ENCODE peak calls at places on chromosomes 16 and 17, in five cellular contexts. G, B, U, H and P are unnamed samples.

GRCh38 chr17:51165680-51166197 is 472 bp upstream of the NME2 start:
- DNase-seq in U (peak; percentile 40), H (no peak), G (no peak), B (no peak), P (peak; percentile 18)

GRCh38 chr17:55443904-55444303 is 22.3 kb upstream of the MMD start:
- DNase-seq in G (no peak), B (no peak), U (no peak), H (no peak), P (no peak)

GRCh38 chr17:2064980-2065785 is 10.3 kb downstream of the HIC1 start:
- DNase-seq in U (no peak), H (no peak), G (peak; percentile 92), B (peak; percentile 84), P (no peak)

GRCh38 chr16:85600905-85601639 is 12.1 kb upstream of the GSE1 start:
- DNase-seq in B (no peak), U (no peak), H (no peak), G (no peak), P (no peak)

GRCh38 chr17:19448341-19449268 is 37.6 kb downstream of the RNF112 start:
- DNase-seq in U (no peak), H (no peak), G (peak; percentile 88), B (no peak), P (peak; percentile 52)

GRCh38 chr17:11499881-11500280 is 98.4 kb upstream of the DNAH9 start:
- DNase-seq in H (no peak), B (no peak), G (no peak), U (no peak), P (no peak)

GRCh38 chr16:55760665-55761035 is 72.2 kb downstream of the CES1 start:
- DNase-seq in U (peak; percentile 26), B (no peak), G (no peak), H (no peak), P (no peak)

GRCh38 chr16:85662976-85663830 is 25.6 kb downstream of the GINS2 start:
- DNase-seq in G (no peak), U (peak; percentile 10), B (peak; percentile 62), H (no peak), P (no peak)

GRCh38 chr16:82735176-82735575 is 108.4 kb downstream of the CDH13 start:
- DNase-seq in G (no peak), B (no peak), U (peak; percentile 33), H (no peak), P (no peak)

GRCh38 chr17:699350-699749 is 15.3 kb downstream of the VPS53 start:
- DNase-seq in G (peak; percentile 70), H (no peak), B (no peak), U (no peak), P (no peak)

GRCh38 chr17:4498461-4499397 is at the start of gene SPNS2:
- DNase-seq in B (peak; percentile 91), U (peak; percentile 79), G (peak; percentile 83), H (peak; percentile 41), P (peak; percentile 82)

GRCh38 chr16:84177740-84178070 is 9.2 kb downstream of the TAF1C start:
- DNase-seq in B (no peak), U (no peak), H (no peak), G (peak; percentile 32), P (no peak)

GRCh38 chr17:17671369-17672119 is 9.7 kb upstream of the RAI1 start:
- DNase-seq in B (no peak), G (no peak), U (peak; percentile 15), H (no peak), P (no peak)

GRCh38 chr16:55261301-55261700 is 62.7 kb upstream of the IRX6 start:
- DNase-seq in G (no peak), H (no peak), U (no peak), B (no peak), P (no peak)

GRCh38 chr16:11603331-11603750 is 16.6 kb upstream of the LITAF start:
- DNase-seq in G (no peak), B (peak; percentile 28), U (peak; percentile 56), H (no peak), P (no peak)

GRCh38 chr17:1750628-1751027 is 8.0 kb downstream of the SERPINF2 start:
- DNase-seq in B (no peak), G (no peak), U (no peak), H (no peak), P (no peak)

GRCh38 chr16:46620265-46621005 is 744 bp downstream of the SHCBP1 start:
- DNase-seq in H (no peak), G (peak; percentile 38), B (no peak), U (no peak), P (no peak)

GRCh38 chr17:60173304-60173807 is 23.6 kb downstream of the CA4 start:
- DNase-seq in U (no peak), G (peak; percentile 55), B (no peak), H (no peak), P (no peak)

GRCh38 chr17:31802502-31802901 is 56.5 kb downstream of the COPRS start:
- DNase-seq in G (no peak), H (no peak), B (no peak), U (peak; percentile 29), P (no peak)

GRCh38 chr16:51149721-51150158 is 1.3 kb downstream of the SALL1 start:
- DNase-seq in H (no peak), G (no peak), U (no peak), B (no peak), P (no peak)

GRCh38 chr17:41451154-41451728 is 10.5 kb upstream of the KRT38 start:
- DNase-seq in H (no peak), B (no peak), U (no peak), G (no peak), P (no peak)

GRCh38 chr17:73228748-73229236 is 32.9 kb downstream of the CPSF4L start:
- DNase-seq in B (no peak), H (no peak), G (peak; percentile 75), U (peak; percentile 72), P (peak; percentile 55)

GRCh38 chr16:49543315-49543946 is 169.8 kb downstream of the C16orf78 start:
- DNase-seq in B (peak; percentile 51), H (no peak), G (no peak), U (no peak), P (no peak)

GRCh38 chr16:51939371-51940005 is 607.5 kb downstream of the TOX3 start:
- DNase-seq in U (no peak), B (no peak), G (no peak), H (no peak), P (no peak)

GRCh38 chr16:12144355-12144754 is 167.8 kb downstream of the SNX29 start:
- DNase-seq in G (no peak), H (no peak), U (no peak), B (peak; percentile 9), P (no peak)

GRCh38 chr17:77106874-77107358 is 33.9 kb upstream of the SEC14L1 start:
- DNase-seq in B (no peak), U (no peak), G (no peak), H (no peak), P (no peak)

GRCh38 chr16:56258508-56259424 is 67.5 kb downstream of the GNAO1 start:
- DNase-seq in U (no peak), H (no peak), G (no peak), B (no peak), P (no peak)

GRCh38 chr16:25546781-25547180 is 145.0 kb upstream of the HS3ST4 start:
- DNase-seq in G (no peak), U (no peak), B (no peak), H (no peak), P (no peak)

GRCh38 chr17:38613981-38614779 is 8.4 kb upstream of the SRCIN1 start:
- DNase-seq in H (no peak), G (no peak), B (no peak), U (no peak), P (no peak)

GRCh38 chr16:82083710-82084353 is 48.8 kb downstream of the HSD17B2 start:
- DNase-seq in H (no peak), G (no peak), U (no peak), B (no peak), P (no peak)

GRCh38 chr17:3049705-3050295 is 13.6 kb downstream of the OR1D5 start:
- DNase-seq in U (no peak), H (no peak), B (no peak), G (no peak), P (peak; percentile 13)

GRCh38 chr16:10878328-10878643 is 1.3 kb downstream of the CIITA start:
- DNase-seq in U (no peak), B (no peak), H (no peak), G (no peak), P (no peak)

GRCh38 chr17:38361700-38362465 is 10.2 kb downstream of the SOCS7 start:
- DNase-seq in G (no peak), U (no peak), B (no peak), H (no peak), P (no peak)

GRCh38 chr17:61583242-61583641 is 7.8 kb downstream of the NACA2 start:
- DNase-seq in U (no peak), B (no peak), G (peak; percentile 62), H (no peak), P (no peak)

GRCh38 chr16:85943702-85944101 is 44.7 kb downstream of the IRF8 start:
- DNase-seq in H (no peak), G (no peak), U (no peak), B (no peak), P (no peak)

GRCh38 chr17:40430272-40431230 is 12.7 kb upstream of the IGFBP4 start:
- DNase-seq in G (no peak), B (no peak), H (no peak), U (no peak), P (peak; percentile 23)